ENCODE peak calls at places on chromosomes 5 and 9, in five cellular contexts. V is spleen, J is body of pancreas, T is pancreas, I is A549. X is an unnamed sample.
A peak's percentile ranks its signal among the peaks of the same experiment; 100 is the strongest.

GRCh38 chr9:128160603-128160987 is 530 bp downstream of the BBLN start:
- DNase-seq in V (no peak), J (peak; percentile 26), T (no peak), I (no peak), X (no peak)

GRCh38 chr5:33608476-33609026 is 167.8 kb downstream of the TARS1 start:
- DNase-seq in V (no peak), J (no peak), T (no peak), I (no peak), X (no peak)

GRCh38 chr5:40717281-40717680 is 37.6 kb downstream of the PTGER4 start:
- DNase-seq in V (no peak), J (no peak), T (no peak), I (no peak), X (no peak)

GRCh38 chr5:149853019-149853648 is 91.5 kb downstream of the PDE6A start:
- DNase-seq in V (peak; percentile 80), J (peak; percentile 80), T (peak; percentile 68), I (peak; percentile 76), X (peak; percentile 8)

GRCh38 chr5:6408627-6409446 is 30.5 kb upstream of the MED10 start:
- DNase-seq in V (no peak), J (no peak), T (no peak), I (no peak), X (no peak)

GRCh38 chr5:56415356-56415765 is 182.2 kb upstream of the ANKRD55 start:
- DNase-seq in V (peak; percentile 88), J (peak; percentile 73), T (peak; percentile 58), I (no peak), X (no peak)

GRCh38 chr5:67014957-67015400 is 181.6 kb downstream of the CD180 start:
- DNase-seq in V (no peak), J (no peak), T (no peak), I (no peak), X (no peak)

GRCh38 chr5:72265032-72265903 is 54.8 kb downstream of the MRPS27 start:
- DNase-seq in V (no peak), J (no peak), T (no peak), I (no peak), X (no peak)

GRCh38 chr9:130579738-130580463 is 524 bp downstream of the FUBP3 start:
- DNase-seq in V (no peak), J (no peak), T (no peak), I (peak; percentile 19), X (no peak)

GRCh38 chr9:125177888-125178287 is 11.7 kb downstream of the PPP6C start:
- DNase-seq in V (no peak), J (no peak), T (no peak), I (no peak), X (no peak)

GRCh38 chr9:109912082-109912581 is 132.1 kb downstream of the PALM2AKAP2 start:
- DNase-seq in V (no peak), J (no peak), T (no peak), I (no peak), X (no peak)

GRCh38 chr9:36923025-36923625 is 110.9 kb downstream of the PAX5 start:
- DNase-seq in V (no peak), J (peak; percentile 12), T (no peak), I (no peak), X (no peak)

GRCh38 chr5:137273511-137273910 is 225.6 kb downstream of the SPOCK1 start:
- DNase-seq in V (no peak), J (no peak), T (no peak), I (no peak), X (no peak)

GRCh38 chr5:7869474-7870136 is 657 bp downstream of the MTRR start:
- DNase-seq in V (no peak), J (no peak), T (no peak), I (no peak), X (no peak)

GRCh38 chr9:75451505-75451904 is 363.2 kb downstream of the OSTF1 start:
- DNase-seq in V (no peak), J (no peak), T (no peak), I (no peak), X (no peak)

GRCh38 chr9:134807726-134808125 is 72.9 kb upstream of the FCN2 start:
- DNase-seq in V (no peak), J (peak; percentile 13), T (no peak), I (no peak), X (no peak)

GRCh38 chr9:127170049-127170448 is 47.6 kb upstream of the ANGPTL2 start:
- DNase-seq in V (no peak), J (no peak), T (no peak), I (no peak), X (no peak)

GRCh38 chr5:147733075-147733474 is 49.5 kb downstream of the JAKMIP2 start:
- DNase-seq in V (no peak), J (no peak), T (no peak), I (no peak), X (no peak)

GRCh38 chr5:963673-964531 is 44.7 kb upstream of the NKD2 start:
- DNase-seq in V (peak; percentile 74), J (no peak), T (no peak), I (no peak), X (no peak)

GRCh38 chr5:104186100-104186499 is 623.5 kb upstream of the NUDT12 start:
- DNase-seq in V (no peak), J (peak; percentile 95), T (no peak), I (no peak), X (no peak)

GRCh38 chr5:60810438-60811085 is 33.5 kb downstream of the ELOVL7 start:
- DNase-seq in V (no peak), J (no peak), T (no peak), I (peak; percentile 57), X (no peak)

GRCh38 chr5:127228540-127229184 is 61.9 kb upstream of the MEGF10 start:
- DNase-seq in V (peak; percentile 71), J (peak; percentile 4), T (no peak), I (no peak), X (no peak)

GRCh38 chr9:35669331-35670145 is 4.2 kb upstream of the CA9 start:
- DNase-seq in V (peak; percentile 5), J (peak; percentile 93), T (peak; percentile 88), I (peak; percentile 44), X (no peak)

GRCh38 chr9:121744687-121745395 is 93.4 kb downstream of the DAB2IP start:
- DNase-seq in V (no peak), J (no peak), T (no peak), I (no peak), X (no peak)
- TF ChIP-seq CTCF in V (no peak), J (no peak), T (no peak), I (no peak), X (no peak)

GRCh38 chr9:94160594-94161501 is 76.6 kb downstream of the PTPDC1 start:
- DNase-seq in V (no peak), J (no peak), T (no peak), I (no peak), X (no peak)

GRCh38 chr9:94161673-94162072 is 77.4 kb downstream of the PTPDC1 start:
- DNase-seq in V (no peak), J (no peak), T (no peak), I (no peak), X (no peak)

GRCh38 chr9:94157408-94157801 is 73.1 kb downstream of the PTPDC1 start:
- DNase-seq in V (no peak), J (no peak), T (no peak), I (no peak), X (no peak)

GRCh38 chr9:94156549-94157407 is 72.5 kb downstream of the PTPDC1 start:
- DNase-seq in V (no peak), J (peak; percentile 81), T (peak; percentile 56), I (peak; percentile 44), X (no peak)

GRCh38 chr9:94159069-94159915 is 75.0 kb downstream of the PTPDC1 start:
- DNase-seq in V (no peak), J (no peak), T (no peak), I (no peak), X (no peak)
- H3K27ac ChIP-seq in V (no peak overlapping the region), J (no peak overlapping the region), T (no peak overlapping the region), I (no peak overlapping the region), X (no peak overlapping the region)

GRCh38 chr5:141261238-141261546 is 16.0 kb downstream of the PCDHB15 start:
- DNase-seq in V (no peak), J (no peak), T (no peak), I (no peak), X (no peak)
- H3K9me3 ChIP-seq in V (peaks cover 100% of the 10 kb centered on the region), J (peaks cover 75% of the 10 kb centered on the region), T (no peaks in the 10 kb centered on the region), I (peaks cover 86% of the 10 kb centered on the region), X (peaks cover 98% of the 10 kb centered on the region)

GRCh38 chr5:65624025-65624569 is at the start of gene TRIM23:
- DNase-seq in V (peak; percentile 98), J (peak; percentile 95), T (peak; percentile 91), I (peak; percentile 79), X (peak; percentile 88)
- TF ChIP-seq CTCF in V (no peak), J (no peak), T (no peak), I (no peak), X (no peak)

DNA sequence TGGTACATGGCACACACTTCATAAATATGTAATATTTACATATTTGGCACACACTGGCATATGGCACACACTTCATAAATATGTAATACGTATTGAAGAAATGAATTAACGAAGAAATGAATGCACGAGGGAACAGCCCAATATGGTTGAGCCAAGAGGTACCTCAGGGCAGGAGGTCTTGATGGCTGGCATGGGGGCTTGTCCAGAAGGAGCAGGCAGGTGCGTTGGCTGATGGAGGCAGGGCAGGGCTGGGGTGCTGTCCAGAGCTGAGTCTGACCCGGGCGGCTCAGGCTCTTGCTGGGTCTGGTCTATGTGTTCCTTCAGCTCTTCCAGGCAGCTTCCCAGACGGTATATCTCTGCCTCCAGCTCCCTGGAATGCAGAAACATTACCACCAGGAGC is 26.2 kb downstream of the AKNA start:
- DNase-seq in V (no peak), J (no peak), T (no peak), I (no peak), X (no peak)
- H3K27ac ChIP-seq in V (no peak overlapping the region), J (no peak overlapping the region), T (no peak overlapping the region), I (no peak overlapping the region), X (peak overlapping the region; percentile 62)

DNA sequence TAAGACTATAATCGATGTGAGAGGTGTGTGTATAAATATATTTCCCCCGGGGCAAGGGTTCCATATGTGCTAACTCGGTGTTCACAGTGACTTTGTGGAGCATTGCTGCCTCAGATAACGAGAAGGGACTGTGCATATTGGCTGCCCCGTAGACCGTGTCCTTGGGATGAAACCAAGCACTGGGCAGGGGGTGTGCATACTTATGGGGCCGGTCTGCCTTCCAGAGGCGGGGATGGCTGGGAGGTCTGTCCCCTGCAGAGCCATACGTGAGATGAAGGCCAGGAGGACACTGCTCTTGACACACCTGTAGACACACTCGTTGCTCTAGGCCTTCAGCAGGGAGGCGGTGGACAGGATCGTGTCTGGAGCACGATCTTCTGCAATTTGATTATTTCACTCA is 56.0 kb upstream of the ZNF354A start:
- DNase-seq in V (no peak), J (no peak), T (no peak), I (peak; percentile 11), X (no peak)
- H3K9me3 ChIP-seq in V (no peaks in the 10 kb centered on the region), J (no peaks in the 10 kb centered on the region), T (no peaks in the 10 kb centered on the region), I (peaks cover 35% of the 10 kb centered on the region), X (no peaks in the 10 kb centered on the region)

X was measured in CD4-positive, alpha-beta T cell.